ENCODE peak calls at places on chromosomes 11 and 22, in six cellular contexts. M is osteoblast, R is H9, G is IMR-90, X is fibroblast of lung, V is PC-3. A is an unnamed sample.

GRCh38 chr22:35470903-35471321 is 69.7 kb upstream of the RASD2 start:
- DNase-seq in V (no peak), M (peak; percentile 17), X (peak; percentile 52), G (peak; percentile 33), R (no peak), A (no peak)

GRCh38 chr11:68167474-68167873 is 45.6 kb downstream of the KMT5B start:
- DNase-seq in V (no peak), X (no peak), R (no peak), G (no peak), M (no peak), A (no peak)

GRCh38 chr11:113240790-113241189 is 73.6 kb upstream of the TTC12 start:
- DNase-seq in X (no peak), M (no peak), V (no peak), G (no peak), R (no peak), A (no peak)

GRCh38 chr22:19062139-19062789 is 59.9 kb downstream of the DGCR2 start:
- DNase-seq in R (no peak), X (no peak), G (peak; percentile 23), V (peak; percentile 1), M (peak; percentile 71), A (no peak)

GRCh38 chr11:102914238-102915043 is 39.7 kb upstream of the MMP12 start:
- DNase-seq in M (peak; percentile 73), R (peak; percentile 62), V (peak; percentile 76), X (peak; percentile 31), G (peak; percentile 56), A (peak; percentile 28)

GRCh38 chr11:70739811-70740474 is 341.6 kb downstream of the CTTN start:
- DNase-seq in V (no peak), M (peak; percentile 74), X (no peak), R (no peak), G (no peak), A (no peak)

GRCh38 chr11:5611627-5612026 is 13.2 kb upstream of the TRIM34 start:
- DNase-seq in V (peak; percentile 26), G (no peak), X (no peak), M (no peak), R (no peak), A (no peak)

GRCh38 chr22:23373601-23374000 is 193.3 kb downstream of the BCR start:
- DNase-seq in V (no peak), M (no peak), X (no peak), G (no peak), R (no peak), A (no peak)

GRCh38 chr11:7020183-7020917 is at the start of the genes NLRP14 and ZNF214:
- DNase-seq in V (peak; percentile 87), G (peak; percentile 89), M (peak; percentile 94), X (peak; percentile 92), R (peak; percentile 98), A (peak; percentile 88)

GRCh38 chr22:49214976-49215375 is 612.7 kb downstream of the BRD1 start:
- DNase-seq in X (no peak), R (peak; percentile 9), G (no peak), V (no peak), M (no peak), A (no peak)

GRCh38 chr11:132300283-132300682 is 929.9 kb downstream of the NTM start:
- DNase-seq in M (no peak), V (peak; percentile 11), G (peak; percentile 13), X (no peak), R (no peak), A (no peak)

GRCh38 chr11:11025087-11025486 is 167.2 kb upstream of the ZBED5 start:
- DNase-seq in X (peak; percentile 64), M (no peak), G (peak; percentile 75), V (peak; percentile 71), R (no peak), A (peak; percentile 65)

GRCh38 chr11:8922691-8923090 is 10.1 kb downstream of the C11orf16 start:
- DNase-seq in R (no peak), G (no peak), V (no peak), X (no peak), M (no peak), A (no peak)

GRCh38 chr22:19038164-19038546 is 84.1 kb downstream of the DGCR2 start:
- DNase-seq in M (peak; percentile 83), X (no peak), R (peak; percentile 19), V (no peak), G (no peak), A (no peak)

GRCh38 chr22:24441406-24442351 is 14.3 kb downstream of the ADORA2A start:
- DNase-seq in X (no peak), M (peak; percentile 75), G (no peak), R (no peak), V (no peak), A (no peak)

GRCh38 chr22:50064453-50064852 is 6.4 kb upstream of the TTLL8 start:
- DNase-seq in V (no peak), G (no peak), R (no peak), M (peak; percentile 83), X (no peak), A (no peak)

DNA sequence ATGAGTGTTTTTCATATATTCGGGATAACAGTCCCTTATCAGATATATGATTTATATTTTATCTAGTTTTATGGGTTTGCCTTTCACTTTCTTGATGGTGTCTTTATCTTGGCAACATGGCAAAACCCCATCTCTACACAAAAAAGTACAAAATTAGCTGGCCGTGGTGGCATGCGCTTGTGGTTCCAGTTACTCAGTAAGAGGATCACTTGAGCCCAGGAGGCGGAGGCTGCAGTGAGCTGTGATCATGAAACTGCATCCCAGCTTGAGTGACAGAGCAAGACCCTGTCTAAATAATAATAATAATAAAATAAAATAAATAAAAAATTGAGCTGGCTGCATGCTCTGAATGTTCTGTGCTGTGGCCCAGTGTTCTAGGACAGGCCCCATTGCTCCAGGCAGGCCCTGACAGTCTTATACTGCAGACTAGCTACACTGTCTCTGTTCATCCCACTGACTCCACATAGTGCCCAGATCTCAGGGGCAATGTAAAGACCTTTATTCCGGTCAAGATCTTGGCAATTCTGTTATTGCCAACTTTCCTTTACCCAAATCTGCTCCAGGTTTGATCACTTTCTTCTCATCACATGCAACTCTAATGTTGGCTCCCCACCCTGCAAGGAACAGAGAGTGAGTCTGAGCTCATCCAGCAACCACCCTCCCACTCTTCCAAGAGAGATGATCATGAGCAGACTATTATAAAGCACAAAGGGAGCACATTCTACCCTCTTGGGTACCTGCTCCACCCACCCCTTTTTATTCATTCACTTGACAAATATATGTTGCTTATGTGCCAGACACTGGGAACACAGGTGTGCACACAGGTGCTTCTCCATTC is 8.8 kb downstream of the HSPA8 start:
- DNase-seq in X (no peak), V (no peak), G (no peak), M (no peak), R (no peak), A (no peak)
- TF ChIP-seq CTCF in X (no peak), V (no peak), G (no peak), M (no peak), R (no peak), A (no peak)

GRCh38 chr11:36142439-36142838 is 146.8 kb downstream of the COMMD9 start:
- DNase-seq in G (no peak), V (no peak), X (no peak), R (no peak), M (peak; percentile 71), A (no peak)

GRCh38 chr11:36146437-36146836 is 142.8 kb downstream of the COMMD9 start:
- DNase-seq in M (no peak), G (no peak), V (no peak), X (peak; percentile 43), R (no peak), A (peak; percentile 17)

GRCh38 chr11:36141595-36141994 is 147.6 kb downstream of the COMMD9 start:
- DNase-seq in R (no peak), V (no peak), M (no peak), G (no peak), X (no peak), A (no peak)

GRCh38 chr11:36139767-36140166 is 149.5 kb downstream of the COMMD9 start:
- DNase-seq in R (no peak), G (peak; percentile 49), M (no peak), X (no peak), V (peak; percentile 17), A (no peak)

DNA sequence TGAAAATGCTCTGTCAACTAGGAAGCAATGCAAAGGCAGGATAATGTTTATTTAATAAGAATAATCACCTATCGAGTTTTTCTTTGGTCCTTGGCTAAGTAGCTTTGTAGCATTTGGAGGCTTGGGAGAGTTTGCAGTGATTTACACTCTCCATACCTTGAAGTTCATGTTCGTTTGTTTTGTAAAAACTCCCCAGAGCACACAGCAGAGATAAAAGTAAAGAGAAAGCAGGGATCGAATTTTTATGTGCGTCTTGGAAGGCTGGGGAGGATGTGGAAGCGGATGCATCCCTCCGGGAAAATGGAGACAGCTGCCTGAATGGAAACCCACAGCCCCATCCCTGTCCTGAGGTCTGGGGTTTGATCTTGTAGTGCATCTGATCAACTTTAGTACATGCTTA is 148.1 kb downstream of the COMMD9 start:
- DNase-seq in G (no peak), M (peak; percentile 82), X (no peak), R (no peak), V (no peak), A (no peak)
- H3K27me3 ChIP-seq in G (no peaks in the 10 kb centered on the region), M (no peaks in the 10 kb centered on the region), X (no peaks in the 10 kb centered on the region), R (no peaks in the 10 kb centered on the region), V (no peaks in the 10 kb centered on the region), A (no peaks in the 10 kb centered on the region)

DNA sequence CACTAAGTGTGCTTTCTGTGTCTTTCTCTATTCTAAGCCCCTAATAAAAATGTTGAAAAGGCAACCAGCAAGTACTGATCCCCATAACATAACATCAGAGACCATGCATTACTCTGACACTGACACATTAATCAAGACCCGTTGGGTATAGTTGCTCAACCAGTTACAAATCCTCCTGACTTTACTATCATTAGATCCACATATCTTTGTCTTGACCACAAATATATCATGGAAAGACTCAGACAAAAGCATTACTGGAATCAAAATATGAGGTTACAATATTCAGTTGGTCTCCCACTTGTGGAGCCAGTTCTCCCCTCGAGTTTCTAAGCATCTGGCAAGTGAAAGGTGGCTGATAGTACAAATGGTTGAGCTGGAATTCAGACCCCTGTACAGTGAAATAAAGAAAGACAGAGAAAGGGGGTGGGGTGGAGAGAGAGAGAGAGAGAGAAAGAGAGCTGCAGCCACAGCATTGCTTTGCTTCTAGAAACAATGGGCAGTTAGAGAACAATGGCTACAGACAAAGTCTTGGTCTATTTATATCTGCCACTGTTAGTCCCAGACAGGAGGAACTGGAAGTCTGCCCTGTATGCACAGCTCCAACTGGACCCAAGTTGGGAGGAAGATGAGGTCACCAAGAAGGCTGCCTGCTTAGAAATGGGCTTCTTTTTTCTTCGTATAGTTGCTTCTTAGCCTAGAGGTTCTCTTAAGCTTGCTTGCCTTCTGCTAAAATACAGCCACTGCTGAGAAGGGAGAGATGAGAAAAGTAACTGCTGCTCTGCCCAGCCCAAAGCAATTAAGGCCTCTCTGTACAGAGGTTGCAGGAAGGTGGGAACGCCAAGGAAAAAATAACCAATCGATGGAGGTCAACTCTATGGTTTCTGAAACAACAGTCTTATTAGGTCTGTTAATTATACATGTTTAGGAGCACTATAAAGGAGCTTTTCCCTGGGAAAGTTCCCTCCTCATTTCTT is 85.5 kb downstream of the ETS1 start:
- DNase-seq in X (peak; percentile 96), R (no peak), G (peak; percentile 77), V (peak; percentile 46), M (peak; percentile 21), A (no peak)
- H3K4me2 ChIP-seq in X (peak overlapping the region; percentile 33), R (no peak overlapping the region), G (peak overlapping the region; percentile 52), V (no peak overlapping the region), M (peak overlapping the region; percentile 3), A (peak overlapping the region; percentile 67)

DNA sequence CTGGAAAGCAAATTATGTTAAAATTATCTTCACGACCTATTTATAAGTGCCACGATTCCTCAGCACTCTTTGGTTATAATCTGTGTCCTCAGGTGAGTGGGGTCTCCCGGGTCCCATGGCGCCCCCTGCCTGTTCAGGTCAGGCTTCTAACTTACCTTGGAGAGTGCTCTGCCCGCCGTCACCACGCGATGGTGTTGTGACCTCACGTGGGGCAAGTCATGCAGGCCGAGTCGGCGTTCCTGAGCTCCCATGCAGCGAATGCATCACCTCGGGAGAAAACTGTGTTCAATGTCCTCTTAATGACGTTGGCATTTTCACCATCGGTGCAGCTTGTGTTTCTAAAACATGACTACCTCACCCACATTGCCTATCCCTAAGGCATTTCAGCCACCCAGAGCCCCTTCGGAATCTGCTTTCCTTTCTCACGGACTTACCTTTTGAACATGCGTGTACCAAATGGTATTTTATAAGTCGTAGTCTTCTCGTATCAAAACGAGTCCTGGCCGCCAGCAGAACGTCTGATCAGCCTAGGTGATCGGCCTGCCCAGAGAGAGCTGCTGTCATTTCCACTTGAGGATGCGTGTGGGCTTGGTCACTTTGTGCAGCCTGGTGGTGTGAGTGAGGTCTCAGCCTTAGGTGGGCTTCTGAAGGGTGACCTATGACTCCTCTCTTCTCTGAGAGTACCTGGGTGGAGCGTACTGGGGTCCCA is 64.8 kb downstream of the TBC1D22A start:
- DNase-seq in R (peak; percentile 89), G (no peak), X (no peak), M (no peak), V (no peak), A (no peak)
- TF ChIP-seq CTCF in R (peak; percentile 93), G (no peak), X (no peak), M (no peak), V (peak; percentile 40), A (no peak)

A was measured in mammary epithelial cell.